ENCODE peak calls at places on chromosomes 3 and 15, in nine cellular contexts. One of them, this sample, is unnamed.

GRCh38 chr3:10551821-10552630 is 46.6 kb upstream of the ATP2B2 start:
- DNase-seq in spleen: no peak
- DNase-seq in A549: no peak
- DNase-seq in SK-N-SH: no peak
- DNase-seq in colonic mucosa: no peak
- DNase-seq in brain microvascular endothelial cell: peak
- DNase-seq in endothelial cell of umbilical vein: no peak
- DNase-seq in fibroblast of lung: peak
- DNase-seq in GM23338: no peak
- DNase-seq in this sample: peak

GRCh38 chr3:158847466-158847849 is 45.6 kb downstream of the MFSD1 start:
- DNase-seq in spleen: no peak
- DNase-seq in A549: no peak
- DNase-seq in SK-N-SH: no peak
- DNase-seq in colonic mucosa: no peak
- DNase-seq in brain microvascular endothelial cell: no peak
- DNase-seq in endothelial cell of umbilical vein: no peak
- DNase-seq in fibroblast of lung: peak
- DNase-seq in GM23338: no peak
- DNase-seq in this sample: no peak

GRCh38 chr15:47473857-47474256 is 243.4 kb upstream of the SEMA6D start:
- DNase-seq in spleen: no peak
- DNase-seq in A549: no peak
- DNase-seq in SK-N-SH: no peak
- DNase-seq in colonic mucosa: no peak
- DNase-seq in brain microvascular endothelial cell: no peak
- DNase-seq in endothelial cell of umbilical vein: peak
- DNase-seq in fibroblast of lung: peak
- DNase-seq in GM23338: no peak
- DNase-seq in this sample: peak

GRCh38 chr3:184085389-184085852 is 11.4 kb upstream of the HTR3E start:
- DNase-seq in spleen: no peak
- DNase-seq in A549: peak
- DNase-seq in SK-N-SH: no peak
- DNase-seq in colonic mucosa: no peak
- DNase-seq in brain microvascular endothelial cell: no peak
- DNase-seq in endothelial cell of umbilical vein: peak
- DNase-seq in fibroblast of lung: peak
- DNase-seq in GM23338: no peak
- DNase-seq in this sample: peak

GRCh38 chr3:184222521-184222920 is 6.9 kb upstream of the VWA5B2 start:
- DNase-seq in spleen: no peak
- DNase-seq in A549: no peak
- DNase-seq in SK-N-SH: no peak
- DNase-seq in colonic mucosa: no peak
- DNase-seq in brain microvascular endothelial cell: no peak
- DNase-seq in endothelial cell of umbilical vein: no peak
- DNase-seq in fibroblast of lung: no peak
- DNase-seq in GM23338: no peak
- DNase-seq in this sample: no peak

GRCh38 chr15:74460298-74460697 is 662 bp downstream of the UBL7 start:
- DNase-seq in spleen: no peak
- DNase-seq in A549: no peak
- DNase-seq in SK-N-SH: peak
- DNase-seq in colonic mucosa: no peak
- DNase-seq in brain microvascular endothelial cell: no peak
- DNase-seq in endothelial cell of umbilical vein: no peak
- DNase-seq in fibroblast of lung: no peak
- DNase-seq in GM23338: peak
- DNase-seq in this sample: peak

GRCh38 chr3:99965077-99965476 is 147.4 kb downstream of the CMSS1 start:
- DNase-seq in spleen: no peak
- DNase-seq in A549: no peak
- DNase-seq in SK-N-SH: no peak
- DNase-seq in colonic mucosa: no peak
- DNase-seq in brain microvascular endothelial cell: no peak
- DNase-seq in endothelial cell of umbilical vein: peak
- DNase-seq in fibroblast of lung: peak
- DNase-seq in GM23338: no peak
- DNase-seq in this sample: peak

GRCh38 chr15:78457101-78457500 is 19.1 kb downstream of the IREB2 start:
- DNase-seq in spleen: no peak
- DNase-seq in A549: peak
- DNase-seq in SK-N-SH: peak
- DNase-seq in colonic mucosa: no peak
- DNase-seq in brain microvascular endothelial cell: peak
- DNase-seq in endothelial cell of umbilical vein: peak
- DNase-seq in fibroblast of lung: peak
- DNase-seq in GM23338: no peak
- DNase-seq in this sample: peak

GRCh38 chr3:194098036-194098871 is 37.7 kb upstream of the HES1 start:
- DNase-seq in spleen: no peak
- DNase-seq in A549: no peak
- DNase-seq in SK-N-SH: peak
- DNase-seq in colonic mucosa: no peak
- DNase-seq in brain microvascular endothelial cell: no peak
- DNase-seq in endothelial cell of umbilical vein: no peak
- DNase-seq in fibroblast of lung: no peak
- DNase-seq in GM23338: no peak
- DNase-seq in this sample: peak

DNA sequence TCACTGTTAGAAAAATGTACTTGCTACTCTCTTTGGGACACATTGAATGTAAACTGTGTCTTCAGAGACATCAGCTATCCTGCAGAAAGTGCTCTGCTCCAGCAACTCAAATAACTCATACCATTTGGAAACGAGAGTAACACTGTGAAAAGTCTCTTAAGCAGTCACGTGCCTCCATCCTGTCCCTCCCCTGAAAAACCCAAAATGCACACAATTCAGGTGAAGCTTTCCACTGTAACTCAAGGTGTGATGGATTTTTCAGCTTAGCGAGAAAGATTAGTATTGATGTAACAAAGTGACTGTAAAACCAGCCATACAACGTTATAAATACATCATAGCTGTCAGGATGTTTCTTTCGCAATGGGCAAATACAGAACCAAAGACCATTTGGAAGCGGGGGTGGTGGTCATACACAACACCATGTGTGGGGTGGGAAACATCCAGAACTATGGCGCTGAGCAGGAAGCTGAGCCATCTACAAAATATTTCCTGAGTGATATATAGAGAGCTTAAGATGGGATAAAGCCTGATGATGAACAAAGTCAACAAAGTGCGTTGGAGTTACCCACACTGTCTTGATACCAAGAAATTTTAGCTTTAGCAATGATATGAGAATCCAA is 332.3 kb downstream of the FOXP1 start:
- DNase-seq in spleen: no peak
- DNase-seq in A549: peak
- DNase-seq in SK-N-SH: no peak
- DNase-seq in colonic mucosa: no peak
- DNase-seq in brain microvascular endothelial cell: peak
- DNase-seq in endothelial cell of umbilical vein: peak
- DNase-seq in fibroblast of lung: peak
- DNase-seq in GM23338: no peak
- DNase-seq in this sample: peak
- H3K27ac ChIP-seq in spleen: no peak
- H3K27ac ChIP-seq in A549: peak
- H3K27ac ChIP-seq in SK-N-SH: peak
- H3K27ac ChIP-seq in colonic mucosa: no peak
- H3K27ac ChIP-seq in brain microvascular endothelial cell: peak
- H3K27ac ChIP-seq in endothelial cell of umbilical vein: peak
- H3K27ac ChIP-seq in fibroblast of lung: peak
- H3K27ac ChIP-seq in GM23338: no peak
- H3K27ac ChIP-seq in this sample: peak

GRCh38 chr3:190097025-190097424 is 23.7 kb downstream of the P3H2 start:
- DNase-seq in spleen: no peak
- DNase-seq in A549: no peak
- DNase-seq in SK-N-SH: no peak
- DNase-seq in colonic mucosa: no peak
- DNase-seq in brain microvascular endothelial cell: no peak
- DNase-seq in endothelial cell of umbilical vein: no peak
- DNase-seq in fibroblast of lung: no peak
- DNase-seq in GM23338: no peak
- DNase-seq in this sample: no peak

GRCh38 chr3:190094201-190094718 is 26.4 kb downstream of the P3H2 start:
- DNase-seq in spleen: no peak
- DNase-seq in A549: no peak
- DNase-seq in SK-N-SH: no peak
- DNase-seq in colonic mucosa: no peak
- DNase-seq in brain microvascular endothelial cell: no peak
- DNase-seq in endothelial cell of umbilical vein: peak
- DNase-seq in fibroblast of lung: peak
- DNase-seq in GM23338: no peak
- DNase-seq in this sample: peak

GRCh38 chr3:190099099-190099498 is 21.6 kb downstream of the P3H2 start:
- DNase-seq in spleen: no peak
- DNase-seq in A549: no peak
- DNase-seq in SK-N-SH: peak
- DNase-seq in colonic mucosa: no peak
- DNase-seq in brain microvascular endothelial cell: no peak
- DNase-seq in endothelial cell of umbilical vein: no peak
- DNase-seq in fibroblast of lung: no peak
- DNase-seq in GM23338: no peak
- DNase-seq in this sample: no peak

GRCh38 chr3:190097617-190098016 is 23.1 kb downstream of the P3H2 start:
- DNase-seq in spleen: no peak
- DNase-seq in A549: no peak
- DNase-seq in SK-N-SH: no peak
- DNase-seq in colonic mucosa: no peak
- DNase-seq in brain microvascular endothelial cell: peak
- DNase-seq in endothelial cell of umbilical vein: no peak
- DNase-seq in fibroblast of lung: peak
- DNase-seq in GM23338: peak
- DNase-seq in this sample: peak

DNA sequence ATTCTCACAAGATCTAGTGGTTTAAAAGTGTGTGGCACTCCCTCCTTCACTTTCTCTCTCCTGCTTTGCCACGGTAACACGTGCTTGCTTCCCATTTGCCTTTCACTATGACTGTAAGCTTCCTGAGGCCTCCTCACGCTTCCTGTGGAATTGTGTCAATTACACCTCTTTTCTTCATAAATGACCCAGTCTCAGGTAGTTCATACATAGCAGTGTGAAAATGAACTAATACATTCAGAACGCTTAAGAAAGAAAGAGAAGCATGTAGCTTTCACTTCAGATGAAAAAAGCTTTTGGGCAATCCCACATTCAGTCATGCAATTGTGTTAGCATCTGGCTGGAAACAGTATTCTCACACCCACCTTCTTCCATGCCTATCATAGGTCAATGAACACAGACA is 24.4 kb downstream of the P3H2 start:
- DNase-seq in spleen: no peak
- DNase-seq in A549: no peak
- DNase-seq in SK-N-SH: no peak
- DNase-seq in colonic mucosa: no peak
- DNase-seq in brain microvascular endothelial cell: no peak
- DNase-seq in endothelial cell of umbilical vein: no peak
- DNase-seq in fibroblast of lung: no peak
- DNase-seq in GM23338: no peak
- DNase-seq in this sample: no peak
- H3K4me3 ChIP-seq in spleen: no peak
- H3K4me3 ChIP-seq in A549: no peak
- H3K4me3 ChIP-seq in SK-N-SH: no peak
- H3K4me3 ChIP-seq in colonic mucosa: no peak
- H3K4me3 ChIP-seq in brain microvascular endothelial cell: no peak
- H3K4me3 ChIP-seq in endothelial cell of umbilical vein: no peak
- H3K4me3 ChIP-seq in fibroblast of lung: no peak
- H3K4me3 ChIP-seq in GM23338: no peak
- H3K4me3 ChIP-seq in this sample: no peak

DNA sequence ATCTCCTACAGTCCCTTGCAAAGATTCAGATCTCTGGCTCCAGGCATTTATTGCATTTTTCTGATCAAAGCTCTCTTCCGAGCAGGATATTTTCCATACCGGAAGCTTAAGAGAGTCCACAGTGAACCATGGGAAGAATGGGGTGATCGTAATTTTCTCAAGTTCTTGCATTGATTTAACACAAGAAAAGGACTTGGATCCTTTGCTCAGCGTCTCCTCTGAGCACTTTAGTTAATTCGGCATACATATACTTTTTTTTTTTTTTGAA is 64.0 kb upstream of the FLNB start:
- DNase-seq in spleen: no peak
- DNase-seq in A549: no peak
- DNase-seq in SK-N-SH: no peak
- DNase-seq in colonic mucosa: no peak
- DNase-seq in brain microvascular endothelial cell: no peak
- DNase-seq in endothelial cell of umbilical vein: peak
- DNase-seq in fibroblast of lung: no peak
- DNase-seq in GM23338: no peak
- DNase-seq in this sample: no peak
- H3K27ac ChIP-seq in spleen: peak
- H3K27ac ChIP-seq in A549: no peak
- H3K27ac ChIP-seq in SK-N-SH: no peak
- H3K27ac ChIP-seq in colonic mucosa: no peak
- H3K27ac ChIP-seq in brain microvascular endothelial cell: no peak
- H3K27ac ChIP-seq in endothelial cell of umbilical vein: no peak
- H3K27ac ChIP-seq in fibroblast of lung: no peak
- H3K27ac ChIP-seq in GM23338: no peak
- H3K27ac ChIP-seq in this sample: no peak

GRCh38 chr3:108071394-108071793 is 19.4 kb downstream of the CD47 start:
- DNase-seq in spleen: no peak
- DNase-seq in A549: no peak
- DNase-seq in SK-N-SH: no peak
- DNase-seq in colonic mucosa: no peak
- DNase-seq in brain microvascular endothelial cell: no peak
- DNase-seq in endothelial cell of umbilical vein: no peak
- DNase-seq in fibroblast of lung: no peak
- DNase-seq in GM23338: no peak
- DNase-seq in this sample: no peak

GRCh38 chr3:108073712-108074431 is 17.0 kb downstream of the CD47 start:
- DNase-seq in spleen: no peak
- DNase-seq in A549: no peak
- DNase-seq in SK-N-SH: no peak
- DNase-seq in colonic mucosa: no peak
- DNase-seq in brain microvascular endothelial cell: no peak
- DNase-seq in endothelial cell of umbilical vein: no peak
- DNase-seq in fibroblast of lung: no peak
- DNase-seq in GM23338: no peak
- DNase-seq in this sample: no peak

GRCh38 chr3:108079877-108080276 is 11.0 kb downstream of the CD47 start:
- DNase-seq in spleen: no peak
- DNase-seq in A549: no peak
- DNase-seq in SK-N-SH: no peak
- DNase-seq in colonic mucosa: no peak
- DNase-seq in brain microvascular endothelial cell: no peak
- DNase-seq in endothelial cell of umbilical vein: no peak
- DNase-seq in fibroblast of lung: no peak
- DNase-seq in GM23338: no peak
- DNase-seq in this sample: no peak

GRCh38 chr3:108079043-108079442 is 11.8 kb downstream of the CD47 start:
- DNase-seq in spleen: no peak
- DNase-seq in A549: no peak
- DNase-seq in SK-N-SH: no peak
- DNase-seq in colonic mucosa: no peak
- DNase-seq in brain microvascular endothelial cell: no peak
- DNase-seq in endothelial cell of umbilical vein: no peak
- DNase-seq in fibroblast of lung: no peak
- DNase-seq in GM23338: no peak
- DNase-seq in this sample: no peak

DNA sequence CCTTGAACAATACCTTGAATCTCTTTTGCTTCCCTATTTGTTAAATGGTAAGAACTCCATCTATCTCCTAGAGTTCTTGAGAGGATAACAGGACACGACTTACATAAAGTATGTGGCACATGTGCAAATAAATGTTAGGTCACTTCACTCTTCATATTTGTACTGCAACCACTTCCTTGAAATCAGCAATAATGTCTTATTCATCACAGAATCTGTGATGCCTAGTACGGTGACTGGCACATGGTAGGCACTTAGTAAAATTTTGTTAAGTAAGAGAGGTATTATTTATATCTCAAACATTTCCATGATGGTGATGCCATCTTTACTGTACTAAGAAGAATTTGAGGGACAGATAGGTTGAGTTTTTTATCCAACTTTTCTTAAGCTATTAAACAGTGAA is 14.3 kb downstream of the CD47 start:
- DNase-seq in spleen: no peak
- DNase-seq in A549: no peak
- DNase-seq in SK-N-SH: no peak
- DNase-seq in colonic mucosa: no peak
- DNase-seq in brain microvascular endothelial cell: no peak
- DNase-seq in endothelial cell of umbilical vein: no peak
- DNase-seq in fibroblast of lung: no peak
- DNase-seq in GM23338: no peak
- DNase-seq in this sample: no peak
- H3K4me3 ChIP-seq in spleen: no peak
- H3K4me3 ChIP-seq in A549: no peak
- H3K4me3 ChIP-seq in SK-N-SH: no peak
- H3K4me3 ChIP-seq in colonic mucosa: no peak
- H3K4me3 ChIP-seq in brain microvascular endothelial cell: no peak
- H3K4me3 ChIP-seq in endothelial cell of umbilical vein: no peak
- H3K4me3 ChIP-seq in fibroblast of lung: no peak
- H3K4me3 ChIP-seq in GM23338: no peak
- H3K4me3 ChIP-seq in this sample: no peak

This sample was measured in osteoblast.